ENCODE peak calls at places on chromosomes 12 and 14, in five cellular contexts. One of them, this sample, is unnamed.
A peak's percentile ranks its signal among the peaks of the same experiment; 100 is the strongest.

GRCh38 chr14:71932229-71932951 is at the start of gene RGS6:
- DNase-seq in HepG2: peak; percentile 1
- DNase-seq in H1: peak; percentile 82
- DNase-seq in K562: no peak
- DNase-seq in A549: peak; percentile 40
- DNase-seq in this sample: no peak

GRCh38 chr14:88146881-88147649 is 142.1 kb downstream of the GPR65 start:
- DNase-seq in HepG2: no peak
- DNase-seq in H1: no peak
- DNase-seq in K562: no peak
- DNase-seq in A549: no peak
- DNase-seq in this sample: no peak

GRCh38 chr12:25959069-25959961 is 833 bp downstream of the RASSF8 start:
- DNase-seq in K562: no peak
- DNase-seq in A549: peak; percentile 46
- DNase-seq in HepG2: no peak
- DNase-seq in H1: peak; percentile 63
- DNase-seq in this sample: peak; percentile 71

GRCh38 chr12:57242691-57243454 is 8.1 kb downstream of the STAC3 start:
- DNase-seq in H1: peak; percentile 100
- DNase-seq in A549: peak; percentile 82
- DNase-seq in HepG2: peak; percentile 38
- DNase-seq in K562: peak; percentile 62
- DNase-seq in this sample: peak; percentile 53

GRCh38 chr12:130132831-130133635 is 29.2 kb upstream of the FZD10 start:
- DNase-seq in HepG2: no peak
- DNase-seq in A549: no peak
- DNase-seq in H1: no peak
- DNase-seq in K562: no peak
- DNase-seq in this sample: no peak

GRCh38 chr12:89101440-89101839 is 250.9 kb downstream of the DUSP6 start:
- DNase-seq in H1: no peak
- DNase-seq in A549: no peak
- DNase-seq in K562: no peak
- DNase-seq in HepG2: no peak
- DNase-seq in this sample: peak; percentile 63

GRCh38 chr14:63922696-63923421 is 70.1 kb downstream of the SYNE2 start:
- DNase-seq in H1: no peak
- DNase-seq in A549: peak; percentile 88
- DNase-seq in HepG2: peak; percentile 88
- DNase-seq in K562: no peak
- DNase-seq in this sample: no peak

GRCh38 chr14:22551597-22551982 is 37.4 kb downstream of the DAD1 start:
- DNase-seq in HepG2: no peak
- DNase-seq in H1: no peak
- DNase-seq in A549: no peak
- DNase-seq in K562: no peak
- DNase-seq in this sample: no peak

GRCh38 chr14:95449131-95449530 is 67.3 kb downstream of the SYNE3 start:
- DNase-seq in K562: peak; percentile 31
- DNase-seq in A549: no peak
- DNase-seq in H1: no peak
- DNase-seq in HepG2: no peak
- DNase-seq in this sample: no peak

GRCh38 chr14:64995291-64995690 is 8.6 kb downstream of the FNTB start:
- DNase-seq in HepG2: no peak
- DNase-seq in A549: no peak
- DNase-seq in K562: no peak
- DNase-seq in H1: no peak
- DNase-seq in this sample: no peak

GRCh38 chr14:65000868-65001600 is 14.3 kb downstream of the FNTB start:
- DNase-seq in A549: no peak
- DNase-seq in H1: no peak
- DNase-seq in K562: no peak
- DNase-seq in HepG2: no peak
- DNase-seq in this sample: no peak

GRCh38 chr14:64997108-64997794 is 10.6 kb downstream of the FNTB start:
- DNase-seq in K562: no peak
- DNase-seq in H1: no peak
- DNase-seq in A549: no peak
- DNase-seq in HepG2: no peak
- DNase-seq in this sample: no peak

GRCh38 chr14:65001758-65002157 is 15.1 kb downstream of the FNTB start:
- DNase-seq in H1: no peak
- DNase-seq in HepG2: no peak
- DNase-seq in A549: no peak
- DNase-seq in K562: no peak
- DNase-seq in this sample: no peak

GRCh38 chr14:64998455-64998931 is 11.8 kb downstream of the FNTB start:
- DNase-seq in HepG2: no peak
- DNase-seq in A549: no peak
- DNase-seq in K562: no peak
- DNase-seq in H1: no peak
- DNase-seq in this sample: no peak
- H3K4me2 ChIP-seq in HepG2: no peak overlapping the region
- H3K4me2 ChIP-seq in A549: no peak overlapping the region
- H3K4me2 ChIP-seq in K562: no peak overlapping the region
- H3K4me2 ChIP-seq in H1: no peak overlapping the region
- H3K4me2 ChIP-seq in this sample: no peak overlapping the region

GRCh38 chr12:119627019-119627643 is 33.6 kb downstream of the TMEM233 start:
- DNase-seq in HepG2: peak; percentile 21
- DNase-seq in K562: no peak
- DNase-seq in A549: no peak
- DNase-seq in H1: no peak
- DNase-seq in this sample: no peak

GRCh38 chr12:119620490-119620889 is 26.9 kb downstream of the TMEM233 start:
- DNase-seq in HepG2: no peak
- DNase-seq in A549: no peak
- DNase-seq in K562: no peak
- DNase-seq in H1: no peak
- DNase-seq in this sample: no peak

GRCh38 chr12:119621878-119622277 is 28.3 kb downstream of the TMEM233 start:
- DNase-seq in K562: no peak
- DNase-seq in HepG2: no peak
- DNase-seq in A549: no peak
- DNase-seq in H1: no peak
- DNase-seq in this sample: no peak

GRCh38 chr12:119627686-119628085 is 34.1 kb downstream of the TMEM233 start:
- DNase-seq in H1: no peak
- DNase-seq in K562: no peak
- DNase-seq in HepG2: no peak
- DNase-seq in A549: no peak
- DNase-seq in this sample: no peak

GRCh38 chr12:119624971-119625370 is 31.4 kb downstream of the TMEM233 start:
- DNase-seq in H1: no peak
- DNase-seq in HepG2: no peak
- DNase-seq in A549: no peak
- DNase-seq in K562: no peak
- DNase-seq in this sample: no peak
- TF ChIP-seq JUN in H1: no peak
- TF ChIP-seq JUN in HepG2: no peak
- TF ChIP-seq JUN in A549: no peak
- TF ChIP-seq JUN in K562: no peak
- TF ChIP-seq JUN in this sample: no peak

GRCh38 chr14:49966971-49967630 is 74.2 kb downstream of the ARF6 start:
- DNase-seq in HepG2: no peak
- DNase-seq in A549: no peak
- DNase-seq in H1: no peak
- DNase-seq in K562: no peak
- DNase-seq in this sample: no peak
- H3K4me1 ChIP-seq in HepG2: peaks cover 69% of the 10 kb centered on the region
- H3K4me1 ChIP-seq in A549: peaks cover 56% of the 10 kb centered on the region
- H3K4me1 ChIP-seq in H1: no peaks in the 10 kb centered on the region
- H3K4me1 ChIP-seq in K562: peaks cover 36% of the 10 kb centered on the region
- H3K4me1 ChIP-seq in this sample: peaks cover 19% of the 10 kb centered on the region

GRCh38 chr12:77980782-77981181 is 150.1 kb downstream of the NAV3 start:
- DNase-seq in K562: no peak
- DNase-seq in A549: no peak
- DNase-seq in H1: no peak
- DNase-seq in HepG2: no peak
- DNase-seq in this sample: peak; percentile 48
- H3K4me2 ChIP-seq in K562: no peak overlapping the region
- H3K4me2 ChIP-seq in A549: no peak overlapping the region
- H3K4me2 ChIP-seq in H1: no peak overlapping the region
- H3K4me2 ChIP-seq in HepG2: no peak overlapping the region
- H3K4me2 ChIP-seq in this sample: peak overlapping the region; percentile 66

DNA sequence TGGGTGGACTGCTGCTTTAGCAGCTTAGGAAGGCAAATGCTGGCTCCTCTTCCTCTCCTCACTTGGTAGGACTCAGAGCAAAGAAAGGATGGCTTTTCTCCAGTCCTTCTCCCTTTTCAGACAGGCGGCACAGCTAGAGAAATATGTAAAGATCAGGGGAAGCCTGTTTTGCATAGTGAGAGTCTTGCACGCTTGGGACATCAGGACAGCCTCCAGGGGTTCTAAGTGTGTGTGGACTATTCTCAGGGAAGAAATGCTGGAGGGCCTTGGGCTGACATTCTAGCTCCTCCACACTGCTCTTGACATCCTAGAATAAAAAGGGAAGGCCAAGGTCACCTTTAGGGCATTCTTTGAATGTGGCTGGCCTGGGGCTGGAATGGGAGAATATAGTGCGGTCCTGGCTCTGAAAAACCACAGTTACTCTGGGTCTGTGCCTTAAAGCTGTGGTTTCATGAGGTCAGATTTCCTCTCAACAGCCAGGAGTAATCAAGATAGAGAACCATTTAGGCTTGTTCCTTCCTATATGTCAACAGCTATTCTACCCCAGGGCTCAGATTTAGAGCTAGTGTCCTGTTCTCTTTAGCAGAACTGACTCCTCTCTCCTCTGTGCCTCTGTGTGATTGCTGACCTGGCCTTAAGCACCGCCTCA is 24.3 kb downstream of the CMA1 start:
- DNase-seq in HepG2: no peak
- DNase-seq in H1: no peak
- DNase-seq in A549: no peak
- DNase-seq in K562: no peak
- DNase-seq in this sample: no peak
- TF ChIP-seq JUN in HepG2: no peak
- TF ChIP-seq JUN in H1: no peak
- TF ChIP-seq JUN in A549: no peak
- TF ChIP-seq JUN in K562: no peak
- TF ChIP-seq JUN in this sample: no peak

DNA sequence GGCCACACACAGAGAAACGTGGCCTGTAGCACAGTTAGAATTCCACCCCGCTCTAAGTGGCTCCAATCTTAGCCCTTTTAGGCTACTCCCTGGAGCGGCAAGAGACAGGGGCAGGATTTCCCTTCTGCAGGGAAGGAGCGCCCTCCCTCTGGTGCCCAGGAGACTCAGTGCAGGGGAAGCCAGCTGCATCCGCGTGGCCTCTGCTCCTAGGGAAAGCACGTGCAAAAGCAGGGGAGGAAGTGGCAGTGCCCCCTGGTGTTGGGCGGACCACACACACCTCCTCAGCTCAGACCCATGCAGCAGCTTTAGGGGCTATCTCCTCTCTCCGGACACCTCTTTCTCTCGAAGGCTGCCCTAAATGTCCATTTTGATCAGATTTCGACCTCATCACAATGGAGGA is 50.0 kb downstream of the SPRING1 start:
- DNase-seq in A549: peak; percentile 76
- DNase-seq in H1: peak; percentile 92
- DNase-seq in HepG2: peak; percentile 44
- DNase-seq in K562: peak; percentile 67
- DNase-seq in this sample: peak; percentile 28
- H3K4me1 ChIP-seq in A549: no peaks in the 10 kb centered on the region
- H3K4me1 ChIP-seq in H1: no peaks in the 10 kb centered on the region
- H3K4me1 ChIP-seq in HepG2: peaks cover 5% of the 10 kb centered on the region
- H3K4me1 ChIP-seq in K562: no peaks in the 10 kb centered on the region
- H3K4me1 ChIP-seq in this sample: no peaks in the 10 kb centered on the region

GRCh38 chr14:35385042-35385839 is 19.3 kb downstream of the NFKBIA start:
- DNase-seq in A549: peak; percentile 89
- DNase-seq in HepG2: peak; percentile 85
- DNase-seq in K562: peak; percentile 64
- DNase-seq in H1: no peak
- DNase-seq in this sample: peak; percentile 37
- H3K4me2 ChIP-seq in A549: peak overlapping the region; percentile 63
- H3K4me2 ChIP-seq in HepG2: peak overlapping the region; percentile 97
- H3K4me2 ChIP-seq in K562: no peak overlapping the region
- H3K4me2 ChIP-seq in H1: no peak overlapping the region
- H3K4me2 ChIP-seq in this sample: no peak overlapping the region

GRCh38 chr12:120211904-120212283 is 11.0 kb upstream of the RPLP0 start:
- DNase-seq in A549: no peak
- DNase-seq in HepG2: no peak
- DNase-seq in K562: no peak
- DNase-seq in H1: no peak
- DNase-seq in this sample: no peak

GRCh38 chr12:120209851-120210250 is 8.9 kb upstream of the RPLP0 start:
- DNase-seq in H1: no peak
- DNase-seq in K562: no peak
- DNase-seq in A549: no peak
- DNase-seq in HepG2: no peak
- DNase-seq in this sample: no peak

GRCh38 chr12:120212301-120212700 is 11.4 kb upstream of the RPLP0 start:
- DNase-seq in K562: no peak
- DNase-seq in A549: no peak
- DNase-seq in H1: no peak
- DNase-seq in HepG2: no peak
- DNase-seq in this sample: no peak

GRCh38 chr12:120213758-120214157 is 12.8 kb upstream of the RPLP0 start:
- DNase-seq in A549: no peak
- DNase-seq in K562: no peak
- DNase-seq in H1: no peak
- DNase-seq in HepG2: no peak
- DNase-seq in this sample: no peak

DNA sequence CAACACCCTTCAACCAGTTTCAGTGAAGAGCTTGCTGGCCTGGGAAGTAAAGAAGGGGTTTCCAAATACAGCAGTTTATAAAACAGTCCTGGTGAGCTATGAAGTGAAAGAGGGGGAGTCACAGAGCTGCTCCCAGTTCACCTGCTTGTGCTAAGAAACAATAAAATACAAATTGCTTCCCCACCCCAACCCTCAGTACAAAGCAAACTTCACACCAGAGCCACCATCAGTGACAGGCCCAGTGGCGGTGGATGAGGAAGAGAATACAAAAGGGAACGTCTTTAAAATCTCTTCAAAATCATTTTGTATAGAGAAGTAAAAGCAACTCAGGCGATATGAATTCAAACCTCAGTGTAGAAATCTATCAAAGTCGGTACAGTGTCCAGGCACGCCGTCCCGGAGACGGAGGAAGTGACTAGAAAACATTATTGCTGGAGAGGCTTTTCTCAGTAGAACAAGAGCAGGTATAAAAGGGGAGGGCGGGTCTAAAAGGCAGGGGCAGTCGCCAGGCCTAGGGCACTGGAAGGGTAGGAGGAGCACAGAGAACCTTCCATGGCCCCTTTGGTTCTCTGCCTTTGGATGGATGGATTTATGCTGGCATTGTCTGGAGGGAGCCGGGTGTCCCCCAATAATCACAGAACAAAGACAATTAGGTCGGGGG is 10.5 kb upstream of the RPLP0 start:
- DNase-seq in A549: no peak
- DNase-seq in H1: no peak
- DNase-seq in K562: no peak
- DNase-seq in HepG2: no peak
- DNase-seq in this sample: no peak
- TF ChIP-seq JUN in A549: no peak
- TF ChIP-seq JUN in H1: no peak
- TF ChIP-seq JUN in K562: no peak
- TF ChIP-seq JUN in HepG2: no peak
- TF ChIP-seq JUN in this sample: no peak